ENCODE peak calls at places on chromosomes 7 and 10, in nine cellular contexts. H, G, E, L, F, U, Q, R and W are unnamed samples.

GRCh38 chr10:92690211-92691041 is 671 bp downstream of the HHEX start:
- DNase-seq in H (peak), G (no peak), E (no peak), L (peak), F (peak), U (peak), Q (peak), R (no peak), W (peak)

GRCh38 chr10:74418285-74418872 is 267.4 kb downstream of the ADK start:
- DNase-seq in H (no peak), G (no peak), E (peak), L (peak), F (no peak), U (peak), Q (no peak), R (no peak), W (no peak)

GRCh38 chr7:3194501-3195141 is 106.4 kb upstream of the SDK1 start:
- DNase-seq in H (peak), G (no peak), E (no peak), L (peak), F (no peak), U (peak), Q (no peak), R (peak), W (no peak)

GRCh38 chr7:122965306-122965705 is 30.2 kb downstream of the TAS2R16 start:
- DNase-seq in H (no peak), G (no peak), E (no peak), L (no peak), F (no peak), U (no peak), Q (no peak), R (no peak), W (no peak)

GRCh38 chr10:26448706-26449435 is 10.7 kb downstream of the APBB1IP start:
- DNase-seq in H (no peak), G (no peak), E (no peak), L (no peak), F (peak), U (no peak), Q (peak), R (no peak), W (peak)

GRCh38 chr10:75097666-75098285 is 13.7 kb upstream of the SAMD8 start:
- DNase-seq in H (no peak), G (no peak), E (peak), L (no peak), F (no peak), U (no peak), Q (no peak), R (no peak), W (no peak)

GRCh38 chr7:55130554-55131198 is 111.9 kb downstream of the EGFR start:
- DNase-seq in H (no peak), G (no peak), E (no peak), L (no peak), F (no peak), U (no peak), Q (no peak), R (peak), W (no peak)

GRCh38 chr7:133709036-133709880 is 417.9 kb upstream of the LRGUK start:
- DNase-seq in H (no peak), G (no peak), E (no peak), L (no peak), F (no peak), U (no peak), Q (no peak), R (no peak), W (no peak)